ENCODE peak calls at places on chromosomes 6 and 20, in seven cellular contexts. One of them, this sample, is unnamed.

GRCh38 chr20:3613821-3614440 is 49.3 kb downstream of the GFRA4 start:
- DNase-seq in GM13977: no peak
- DNase-seq in heart left ventricle: no peak
- DNase-seq in psoas muscle: no peak
- DNase-seq in AG04449: no peak
- DNase-seq in GM20000: no peak
- DNase-seq in vagina: no peak
- DNase-seq in this sample: no peak

GRCh38 chr6:167819640-167820039 is 7.1 kb upstream of the AFDN start:
- DNase-seq in AG04449: no peak
- DNase-seq in vagina: no peak
- DNase-seq in GM13977: no peak
- DNase-seq in heart left ventricle: no peak
- DNase-seq in psoas muscle: no peak
- DNase-seq in GM20000: no peak
- DNase-seq in this sample: no peak

GRCh38 chr20:18788021-18788420 is 25.6 kb upstream of the SCP2D1 start:
- DNase-seq in GM20000: no peak
- DNase-seq in heart left ventricle: no peak
- DNase-seq in psoas muscle: no peak
- DNase-seq in AG04449: no peak
- DNase-seq in vagina: no peak
- DNase-seq in GM13977: no peak
- DNase-seq in this sample: no peak

GRCh38 chr20:51563597-51564332 is 21.2 kb upstream of the NFATC2 start:
- DNase-seq in GM20000: no peak
- DNase-seq in vagina: no peak
- DNase-seq in psoas muscle: peak
- DNase-seq in GM13977: no peak
- DNase-seq in heart left ventricle: peak
- DNase-seq in AG04449: no peak
- DNase-seq in this sample: peak

GRCh38 chr6:167848783-167849182 is 22.1 kb downstream of the AFDN start:
- DNase-seq in heart left ventricle: no peak
- DNase-seq in psoas muscle: no peak
- DNase-seq in GM20000: no peak
- DNase-seq in GM13977: no peak
- DNase-seq in AG04449: no peak
- DNase-seq in vagina: no peak
- DNase-seq in this sample: no peak

GRCh38 chr6:157762636-157763035 is 60.4 kb upstream of the SNX9 start:
- DNase-seq in vagina: peak
- DNase-seq in psoas muscle: no peak
- DNase-seq in GM20000: no peak
- DNase-seq in GM13977: no peak
- DNase-seq in AG04449: no peak
- DNase-seq in heart left ventricle: no peak
- DNase-seq in this sample: no peak

GRCh38 chr20:33392016-33392415 is 9.3 kb downstream of the CDK5RAP1 start:
- DNase-seq in AG04449: peak
- DNase-seq in vagina: no peak
- DNase-seq in heart left ventricle: no peak
- DNase-seq in GM20000: no peak
- DNase-seq in psoas muscle: no peak
- DNase-seq in GM13977: no peak
- DNase-seq in this sample: no peak

GRCh38 chr6:33671381-33672072 is 40.0 kb downstream of the UQCC2 start:
- DNase-seq in vagina: no peak
- DNase-seq in AG04449: no peak
- DNase-seq in heart left ventricle: no peak
- DNase-seq in GM13977: no peak
- DNase-seq in GM20000: no peak
- DNase-seq in psoas muscle: no peak
- DNase-seq in this sample: no peak

GRCh38 chr6:91083226-91083625 is 496.4 kb upstream of the MAP3K7 start:
- DNase-seq in AG04449: no peak
- DNase-seq in psoas muscle: no peak
- DNase-seq in vagina: no peak
- DNase-seq in GM13977: no peak
- DNase-seq in GM20000: no peak
- DNase-seq in heart left ventricle: no peak
- DNase-seq in this sample: no peak

GRCh38 chr6:88840806-88841539 is 122.4 kb downstream of the RNGTT start:
- DNase-seq in AG04449: no peak
- DNase-seq in psoas muscle: no peak
- DNase-seq in vagina: no peak
- DNase-seq in heart left ventricle: no peak
- DNase-seq in GM20000: no peak
- DNase-seq in GM13977: no peak
- DNase-seq in this sample: no peak

GRCh38 chr6:81816387-81816786 is 63.9 kb upstream of the TENT5A start:
- DNase-seq in AG04449: no peak
- DNase-seq in GM13977: no peak
- DNase-seq in vagina: no peak
- DNase-seq in GM20000: no peak
- DNase-seq in heart left ventricle: no peak
- DNase-seq in psoas muscle: no peak
- DNase-seq in this sample: no peak

GRCh38 chr6:6783736-6784135 is 195.2 kb downstream of the LY86 start:
- DNase-seq in GM20000: no peak
- DNase-seq in vagina: no peak
- DNase-seq in heart left ventricle: no peak
- DNase-seq in AG04449: peak
- DNase-seq in GM13977: no peak
- DNase-seq in psoas muscle: no peak
- DNase-seq in this sample: no peak

GRCh38 chr20:1618479-1618878 is 1.3 kb downstream of the SIRPB1 start:
- DNase-seq in psoas muscle: no peak
- DNase-seq in AG04449: no peak
- DNase-seq in GM13977: no peak
- DNase-seq in vagina: no peak
- DNase-seq in heart left ventricle: no peak
- DNase-seq in GM20000: no peak
- DNase-seq in this sample: no peak

GRCh38 chr20:41330343-41330720 is 10.3 kb upstream of the LPIN3 start:
- DNase-seq in vagina: no peak
- DNase-seq in AG04449: no peak
- DNase-seq in GM13977: no peak
- DNase-seq in GM20000: no peak
- DNase-seq in heart left ventricle: no peak
- DNase-seq in psoas muscle: no peak
- DNase-seq in this sample: no peak

GRCh38 chr6:169960003-169960344 is 208.6 kb downstream of the ERMARD start:
- DNase-seq in vagina: no peak
- DNase-seq in AG04449: no peak
- DNase-seq in psoas muscle: no peak
- DNase-seq in heart left ventricle: no peak
- DNase-seq in GM13977: no peak
- DNase-seq in GM20000: no peak
- DNase-seq in this sample: no peak

GRCh38 chr6:71349395-71349794 is 60.8 kb downstream of the OGFRL1 start:
- DNase-seq in GM20000: peak
- DNase-seq in vagina: no peak
- DNase-seq in GM13977: peak
- DNase-seq in AG04449: no peak
- DNase-seq in psoas muscle: no peak
- DNase-seq in heart left ventricle: no peak
- DNase-seq in this sample: no peak

GRCh38 chr6:14975124-14975815 is 270.6 kb upstream of the JARID2 start:
- DNase-seq in psoas muscle: no peak
- DNase-seq in heart left ventricle: no peak
- DNase-seq in GM13977: no peak
- DNase-seq in vagina: no peak
- DNase-seq in GM20000: no peak
- DNase-seq in AG04449: no peak
- DNase-seq in this sample: no peak

GRCh38 chr6:26199773-26200728 is 112.8 kb downstream of the HFE start:
- DNase-seq in GM13977: no peak
- DNase-seq in psoas muscle: no peak
- DNase-seq in GM20000: no peak
- DNase-seq in vagina: no peak
- DNase-seq in AG04449: no peak
- DNase-seq in heart left ventricle: no peak
- DNase-seq in this sample: no peak

GRCh38 chr6:56833873-56834272 is 121.0 kb upstream of the BEND6 start:
- DNase-seq in vagina: no peak
- DNase-seq in GM13977: no peak
- DNase-seq in heart left ventricle: no peak
- DNase-seq in GM20000: no peak
- DNase-seq in AG04449: no peak
- DNase-seq in psoas muscle: no peak
- DNase-seq in this sample: no peak

GRCh38 chr6:137873273-137873762 is 6.3 kb downstream of the TNFAIP3 start:
- DNase-seq in psoas muscle: peak
- DNase-seq in heart left ventricle: peak
- DNase-seq in vagina: no peak
- DNase-seq in AG04449: no peak
- DNase-seq in GM20000: peak
- DNase-seq in GM13977: peak
- DNase-seq in this sample: peak

GRCh38 chr6:155967326-155967725 is 511.7 kb upstream of the NOX3 start:
- DNase-seq in GM20000: no peak
- DNase-seq in AG04449: no peak
- DNase-seq in vagina: no peak
- DNase-seq in psoas muscle: no peak
- DNase-seq in heart left ventricle: no peak
- DNase-seq in GM13977: no peak
- DNase-seq in this sample: no peak

GRCh38 chr20:44017905-44018683 is 103.4 kb downstream of the TOX2 start:
- DNase-seq in vagina: no peak
- DNase-seq in GM20000: no peak
- DNase-seq in GM13977: no peak
- DNase-seq in AG04449: peak
- DNase-seq in heart left ventricle: peak
- DNase-seq in psoas muscle: no peak
- DNase-seq in this sample: peak

GRCh38 chr20:22579711-22580697 is 4.4 kb downstream of the FOXA2 start:
- DNase-seq in GM13977: no peak
- DNase-seq in vagina: no peak
- DNase-seq in AG04449: no peak
- DNase-seq in heart left ventricle: no peak
- DNase-seq in GM20000: no peak
- DNase-seq in psoas muscle: no peak
- DNase-seq in this sample: no peak

GRCh38 chr6:30264731-30265130 is 51.5 kb upstream of the TRIM26 start:
- DNase-seq in GM13977: no peak
- DNase-seq in GM20000: no peak
- DNase-seq in psoas muscle: no peak
- DNase-seq in vagina: no peak
- DNase-seq in heart left ventricle: no peak
- DNase-seq in AG04449: peak
- DNase-seq in this sample: no peak

GRCh38 chr6:122202576-122203137 is 196.8 kb upstream of the HSF2 start:
- DNase-seq in heart left ventricle: no peak
- DNase-seq in psoas muscle: no peak
- DNase-seq in vagina: no peak
- DNase-seq in GM13977: no peak
- DNase-seq in GM20000: no peak
- DNase-seq in AG04449: no peak
- DNase-seq in this sample: peak

GRCh38 chr6:10451828-10452509 is 37.1 kb upstream of the TFAP2A start:
- DNase-seq in GM13977: no peak
- DNase-seq in heart left ventricle: no peak
- DNase-seq in vagina: no peak
- DNase-seq in AG04449: peak
- DNase-seq in GM20000: no peak
- DNase-seq in psoas muscle: no peak
- DNase-seq in this sample: peak

DNA sequence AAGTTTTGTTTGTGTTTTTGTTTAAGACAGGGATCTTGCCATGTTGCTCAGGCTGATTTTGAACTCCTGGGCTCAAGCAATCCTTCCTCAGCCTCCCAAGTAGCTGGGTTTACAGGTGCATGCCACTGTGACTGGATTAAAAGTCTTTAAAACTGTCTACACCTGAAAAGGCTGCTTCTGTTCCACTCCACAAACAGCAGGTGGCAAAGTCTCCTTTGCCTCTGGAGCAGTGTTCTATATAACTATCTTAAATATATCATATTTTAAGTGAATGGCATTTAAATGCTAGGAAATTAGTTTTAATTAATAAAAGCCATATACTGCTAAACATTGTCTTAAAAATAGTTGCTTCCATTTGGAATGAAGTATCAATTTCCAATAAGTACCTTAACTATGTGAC is 89.2 kb upstream of the BCLAF1 start:
- DNase-seq in vagina: no peak
- DNase-seq in GM20000: no peak
- DNase-seq in AG04449: no peak
- DNase-seq in heart left ventricle: no peak
- DNase-seq in GM13977: no peak
- DNase-seq in psoas muscle: no peak
- DNase-seq in this sample: no peak
- TF ChIP-seq CTCF in vagina: no peak
- TF ChIP-seq CTCF in GM20000: peak
- TF ChIP-seq CTCF in AG04449: no peak
- TF ChIP-seq CTCF in heart left ventricle: no peak
- TF ChIP-seq CTCF in GM13977: peak
- TF ChIP-seq CTCF in psoas muscle: no peak
- TF ChIP-seq CTCF in this sample: no peak

DNA sequence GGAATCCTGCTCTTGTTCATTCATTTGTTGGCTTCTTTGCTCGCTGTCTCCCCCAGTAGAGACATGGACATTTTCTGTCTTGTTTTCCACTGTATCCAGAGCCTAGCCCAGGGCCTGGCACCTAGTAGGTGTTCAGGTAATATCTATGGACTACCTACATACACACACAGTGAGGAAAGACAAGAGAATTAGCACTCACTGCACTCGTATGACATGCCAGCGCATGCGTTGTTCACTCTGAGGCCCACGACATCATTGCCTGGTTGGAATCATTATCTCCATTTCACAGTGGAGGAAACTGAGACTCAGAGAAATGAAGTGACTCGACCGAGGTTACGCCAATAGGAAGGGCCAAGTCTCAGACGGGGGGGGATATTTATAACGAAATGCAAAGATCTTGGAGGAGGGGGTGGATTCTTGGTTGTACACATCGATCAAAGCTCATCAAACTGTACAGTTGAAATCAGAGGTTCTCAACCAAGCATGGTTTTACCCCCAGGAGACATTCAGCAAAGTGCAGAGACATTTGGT is 140.1 kb upstream of the PTPN1 start:
- DNase-seq in heart left ventricle: no peak
- DNase-seq in vagina: no peak
- DNase-seq in psoas muscle: no peak
- DNase-seq in GM20000: no peak
- DNase-seq in AG04449: no peak
- DNase-seq in GM13977: no peak
- DNase-seq in this sample: no peak
- TF ChIP-seq CTCF in heart left ventricle: no peak
- TF ChIP-seq CTCF in vagina: no peak
- TF ChIP-seq CTCF in psoas muscle: no peak
- TF ChIP-seq CTCF in GM20000: no peak
- TF ChIP-seq CTCF in AG04449: no peak
- TF ChIP-seq CTCF in GM13977: no peak
- TF ChIP-seq CTCF in this sample: no peak

GRCh38 chr6:27867051-27867940 is 44.9 kb downstream of the OR2B2 start:
- DNase-seq in vagina: no peak
- DNase-seq in GM13977: peak
- DNase-seq in psoas muscle: peak
- DNase-seq in heart left ventricle: peak
- DNase-seq in AG04449: no peak
- DNase-seq in GM20000: peak
- DNase-seq in this sample: peak
- TF ChIP-seq CTCF in vagina: no peak
- TF ChIP-seq CTCF in GM13977: no peak
- TF ChIP-seq CTCF in psoas muscle: no peak
- TF ChIP-seq CTCF in heart left ventricle: no peak
- TF ChIP-seq CTCF in AG04449: no peak
- TF ChIP-seq CTCF in GM20000: no peak
- TF ChIP-seq CTCF in this sample: no peak

GRCh38 chr20:49821850-49822249 is 9.2 kb downstream of the SLC9A8 start:
- DNase-seq in GM20000: no peak
- DNase-seq in AG04449: no peak
- DNase-seq in heart left ventricle: no peak
- DNase-seq in GM13977: no peak
- DNase-seq in psoas muscle: no peak
- DNase-seq in vagina: no peak
- DNase-seq in this sample: peak
- TF ChIP-seq CTCF in GM20000: no peak
- TF ChIP-seq CTCF in AG04449: peak
- TF ChIP-seq CTCF in heart left ventricle: peak
- TF ChIP-seq CTCF in GM13977: peak
- TF ChIP-seq CTCF in psoas muscle: peak
- TF ChIP-seq CTCF in vagina: no peak
- TF ChIP-seq CTCF in this sample: no peak